ENCODE peak calls at places on chromosome 21, in ten cellular contexts. P, J, M, D, Z, Y, E, S, L and K are unnamed samples.

GRCh38 chr21:16330340-16331319 is 600.8 kb downstream of the USP25 start:
- DNase-seq in L (peak), P (peak), Y (peak), Z (peak), D (no peak), J (no peak), M (no peak), S (peak), E (peak), K (peak)

GRCh38 chr21:45910548-45911221 is 70.9 kb upstream of the COL6A1 start:
- DNase-seq in Y (no peak), L (peak), S (no peak), P (no peak), E (no peak), Z (no peak), M (no peak), D (no peak), J (no peak), K (no peak)

GRCh38 chr21:17925900-17926299 is 106.7 kb upstream of the C21orf91 start:
- DNase-seq in Y (peak), Z (peak), M (no peak), D (no peak), L (peak), S (no peak), J (no peak), E (peak), P (peak), K (peak)

GRCh38 chr21:33936221-33937038 is 20.8 kb upstream of the ATP5PO start:
- DNase-seq in D (no peak), P (no peak), M (no peak), L (no peak), Z (no peak), Y (peak), E (no peak), S (no peak), J (no peak), K (no peak)

GRCh38 chr21:45335761-45336534 is 48.3 kb upstream of the POFUT2 start:
- DNase-seq in S (no peak), Y (no peak), D (no peak), M (peak), L (peak), Z (no peak), P (no peak), E (no peak), J (no peak), K (no peak)

GRCh38 chr21:42319368-42319767 is 4.2 kb upstream of the TFF3 start:
- DNase-seq in S (no peak), P (peak), Z (no peak), D (no peak), J (no peak), E (no peak), L (no peak), M (no peak), Y (no peak), K (no peak)

GRCh38 chr21:43318841-43319781 is 107.8 kb downstream of the SIK1 start:
- DNase-seq in Z (peak), M (no peak), D (no peak), P (peak), S (no peak), L (peak), E (no peak), J (no peak), Y (peak), K (peak)

GRCh38 chr21:41564871-41565281 is 56.9 kb upstream of the TMPRSS2 start:
- DNase-seq in Y (peak), J (no peak), D (no peak), E (no peak), Z (peak), S (peak), L (peak), M (no peak), P (no peak), K (no peak)

GRCh38 chr21:29349702-29350101 is 51.0 kb downstream of the BACH1 start:
- DNase-seq in L (peak), Y (no peak), D (no peak), E (no peak), M (no peak), J (no peak), P (no peak), S (no peak), Z (peak), K (no peak)

GRCh38 chr21:42012344-42012743 is 2.2 kb upstream of the ZBTB21 start:
- DNase-seq in M (no peak), Y (no peak), J (no peak), E (no peak), P (no peak), S (no peak), D (no peak), Z (no peak), L (peak), K (no peak)

GRCh38 chr21:30340714-30341573 is 3.5 kb upstream of the KRTAP27-1 start:
- DNase-seq in Z (peak), L (peak), Y (peak), J (peak), P (peak), E (peak), M (no peak), D (no peak), S (no peak), K (peak)

GRCh38 chr21:34992180-34992579 is 56.9 kb downstream of the RUNX1 start:
- DNase-seq in J (no peak), L (no peak), E (no peak), Y (no peak), S (no peak), D (no peak), P (no peak), Z (no peak), M (no peak), K (no peak)

GRCh38 chr21:39637197-39637970 is 24.6 kb downstream of the B3GALT5 start:
- DNase-seq in J (no peak), E (no peak), P (no peak), S (no peak), L (peak), Y (no peak), Z (no peak), M (no peak), D (no peak), K (no peak)

GRCh38 chr21:38803075-38803474 is 2.7 kb upstream of the ETS2 start:
- DNase-seq in M (no peak), S (no peak), D (no peak), L (no peak), J (no peak), P (no peak), E (no peak), Y (no peak), Z (no peak), K (no peak)

GRCh38 chr21:25881524-25882376 is 147.0 kb downstream of the GABPA start:
- DNase-seq in S (peak), P (peak), M (peak), E (peak), Y (peak), J (peak), L (peak), D (peak), Z (peak), K (peak)